ENCODE peak calls at places on chromosomes 13 and 19, in five cellular contexts. A, B, G, X and E are unnamed samples.

GRCh38 chr13:86864376-86864775 is 806.8 kb upstream of the SLITRK5 start:
- DNase-seq in G (no peak), X (no peak), B (no peak), A (no peak), E (no peak)

GRCh38 chr13:37187110-37187509 is 81.6 kb upstream of the CSNK1A1L start:
- DNase-seq in A (no peak), G (no peak), X (no peak), B (no peak), E (no peak)

GRCh38 chr13:80945328-80945727 is 604.4 kb upstream of the SPRY2 start:
- DNase-seq in G (no peak), B (no peak), A (no peak), X (no peak), E (no peak)

GRCh38 chr13:100394005-100394695 is 194.4 kb downstream of the GGACT start:
- DNase-seq in A (no peak), B (no peak), X (no peak), G (no peak), E (no peak)

GRCh38 chr19:40523322-40524047 is 53.2 kb upstream of the SHKBP1 start:
- DNase-seq in A (peak; percentile 89), G (peak; percentile 88), X (no peak), B (no peak), E (peak; percentile 93)

GRCh38 chr19:51201712-51202111 is 23.2 kb upstream of the CD33 start:
- DNase-seq in X (no peak), G (no peak), B (no peak), A (no peak), E (no peak)

GRCh38 chr19:33621065-33621785 is 528 bp upstream of the CHST8 start:
- DNase-seq in X (no peak), A (no peak), B (no peak), G (no peak), E (no peak)

GRCh38 chr13:66492479-66492878 is 737.7 kb downstream of the PCDH9 start:
- DNase-seq in B (no peak), G (no peak), A (no peak), X (no peak), E (no peak)

GRCh38 chr13:32984857-32985626 is 31.2 kb upstream of the KL start:
- DNase-seq in X (no peak), G (peak; percentile 18), A (no peak), B (peak; percentile 88), E (no peak)

GRCh38 chr13:86870388-86870966 is 800.7 kb upstream of the SLITRK5 start:
- DNase-seq in G (no peak), B (no peak), A (no peak), X (no peak), E (peak; percentile 1)

GRCh38 chr13:52695856-52696255 is 43.2 kb downstream of the SUGT1 start:
- DNase-seq in X (no peak), A (no peak), G (no peak), B (no peak), E (no peak)

GRCh38 chr13:75869981-75870380 is 233.9 kb downstream of the LMO7 start:
- DNase-seq in B (no peak), X (no peak), A (no peak), G (no peak), E (peak; percentile 36)

GRCh38 chr19:13968999-13969398 is 16.7 kb downstream of the DCAF15 start:
- DNase-seq in X (no peak), G (no peak), A (no peak), B (no peak), E (no peak)

GRCh38 chr13:95209109-95209508 is 92.1 kb downstream of the ABCC4 start:
- DNase-seq in A (no peak), B (no peak), G (no peak), X (no peak), E (no peak)

GRCh38 chr19:31350693-31351211 is 1.5 kb upstream of the TSHZ3 start:
- DNase-seq in G (peak; percentile 41), B (no peak), X (no peak), A (no peak), E (no peak)

GRCh38 chr19:45484273-45484945 is 12.4 kb downstream of the RTN2 start:
- DNase-seq in B (no peak), G (no peak), X (no peak), A (no peak), E (no peak)

GRCh38 chr19:15663245-15663644 is 9.6 kb upstream of the CYP4F12 start:
- DNase-seq in B (no peak), G (no peak), A (no peak), X (no peak), E (no peak)

GRCh38 chr13:29436291-29436690 is 159.2 kb downstream of the SLC7A1 start:
- DNase-seq in B (no peak), A (no peak), X (no peak), G (no peak), E (no peak)

DNA sequence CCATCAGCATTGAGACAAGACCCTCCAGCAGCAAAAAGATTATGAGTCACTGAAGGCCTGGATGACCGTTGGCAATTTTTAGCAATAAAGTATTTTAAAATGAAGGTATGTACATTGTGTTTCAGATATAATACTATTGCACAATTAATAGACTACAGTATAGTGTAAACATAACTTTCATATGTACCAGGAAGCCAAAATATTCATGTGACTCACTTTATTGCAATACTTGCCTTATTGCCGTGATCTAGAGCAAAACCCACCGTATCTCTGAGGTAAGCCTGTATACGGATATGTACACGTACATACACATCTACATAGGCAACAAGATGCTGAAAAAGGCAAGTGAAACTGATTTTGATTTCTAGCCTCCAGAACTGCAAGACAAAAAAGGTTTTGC is 103.3 kb downstream of the EDNRB start:
- DNase-seq in X (no peak), B (no peak), A (no peak), G (no peak), E (no peak)
- H3K27ac ChIP-seq in X (no peak overlapping the region), B (no peak overlapping the region), A (no peak overlapping the region), G (no peak overlapping the region), E (no peak overlapping the region)

DNA sequence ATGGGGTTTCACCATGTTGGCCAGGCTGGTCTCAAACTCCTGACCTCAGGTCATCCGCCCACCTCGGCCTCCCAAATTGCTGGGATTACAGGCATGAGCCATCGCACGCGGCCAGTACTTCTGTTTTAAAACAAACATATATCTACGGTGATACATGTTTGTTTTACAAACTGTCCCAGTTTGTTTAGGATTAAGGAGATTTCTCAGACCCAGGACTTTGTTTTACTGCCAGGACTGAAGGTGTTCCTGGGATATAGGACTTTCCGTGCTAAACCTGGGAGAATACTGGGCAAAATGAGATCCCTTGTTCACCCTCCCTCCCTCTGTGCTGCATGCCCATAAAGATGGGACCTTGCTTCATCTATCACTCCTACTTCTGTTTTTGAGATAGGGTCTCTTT is 8.8 kb downstream of the NLRP8 start:
- DNase-seq in B (no peak), X (no peak), G (no peak), A (no peak), E (no peak)
- H3K4me3 ChIP-seq in B (no peak overlapping the region), X (no peak overlapping the region), G (no peak overlapping the region), A (no peak overlapping the region), E (no peak overlapping the region)

GRCh38 chr19:6533000-6533328 is 2.1 kb downstream of the TNFSF9 start:
- DNase-seq in X (no peak), A (no peak), G (no peak), B (no peak), E (no peak)

GRCh38 chr19:6531163-6531955 is 533 bp downstream of the TNFSF9 start:
- DNase-seq in G (no peak), X (no peak), B (no peak), A (no peak), E (no peak)

GRCh38 chr19:6531956-6532243 is 1.1 kb downstream of the TNFSF9 start:
- DNase-seq in G (no peak), B (no peak), X (no peak), A (no peak), E (no peak)

GRCh38 chr19:6533746-6534418 is 3.1 kb downstream of the TNFSF9 start:
- DNase-seq in B (no peak), X (no peak), G (no peak), A (no peak), E (no peak)

DNA sequence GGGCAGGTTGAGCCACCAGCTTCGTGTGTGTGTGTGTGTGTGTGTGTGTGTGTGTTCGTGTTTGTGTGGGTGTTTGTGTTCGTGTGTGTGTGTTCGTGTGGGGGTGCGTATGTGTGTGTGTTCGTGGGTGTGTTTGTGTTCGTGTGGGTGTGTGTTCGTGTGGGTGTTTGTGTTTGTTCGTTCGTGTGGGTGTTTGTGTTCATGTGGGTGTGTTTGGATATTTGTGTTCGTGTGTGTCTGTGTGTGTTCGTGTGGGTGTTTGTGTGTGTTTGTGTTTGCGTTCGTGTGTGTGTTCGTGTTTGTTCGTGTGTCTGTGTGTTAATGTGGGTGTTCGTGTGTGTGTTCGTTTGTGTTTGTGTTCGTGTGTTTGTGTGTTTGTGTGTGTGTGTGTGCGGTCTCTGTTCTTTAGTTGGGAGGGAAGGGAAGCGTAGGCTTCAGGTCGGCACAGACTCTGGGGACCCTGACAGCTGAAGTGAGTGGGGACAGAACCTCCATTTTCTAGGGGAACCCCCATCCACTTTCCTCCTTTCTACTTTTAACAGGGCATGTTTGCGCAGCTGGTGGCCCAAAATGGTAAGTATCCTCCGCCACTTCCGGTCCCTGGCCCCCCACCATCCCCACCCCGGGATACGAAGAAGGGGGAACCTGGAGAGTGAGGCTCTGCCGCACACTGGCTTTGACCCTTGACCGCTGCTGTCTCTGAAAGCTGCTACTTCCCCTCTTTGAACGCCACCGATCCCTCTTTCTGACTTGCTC is 1.6 kb downstream of the TNFSF9 start:
- DNase-seq in A (peak; percentile 73), B (no peak), G (no peak), X (peak; percentile 18), E (no peak)
- H3K4me1 ChIP-seq in A (peaks cover 19% of the 10 kb centered on the region), B (no peaks in the 10 kb centered on the region), G (peaks cover 47% of the 10 kb centered on the region), X (peaks cover 47% of the 10 kb centered on the region), E (peaks cover 2% of the 10 kb centered on the region)

GRCh38 chr19:703329-703650 is 5.4 kb upstream of the PALM start:
- DNase-seq in G (no peak), X (no peak), A (no peak), B (no peak), E (no peak)
- H3K27ac ChIP-seq in G (no peak overlapping the region), X (peak overlapping the region; percentile 47), A (no peak overlapping the region), B (no peak overlapping the region), E (no peak overlapping the region)

GRCh38 chr19:29668746-29669609 is 3.7 kb downstream of the PLEKHF1 start:
- DNase-seq in A (peak; percentile 49), G (no peak), B (peak; percentile 40), X (no peak), E (no peak)

GRCh38 chr19:29665826-29666633 is 769 bp downstream of the PLEKHF1 start:
- DNase-seq in X (peak; percentile 43), A (peak; percentile 58), B (peak; percentile 52), G (peak; percentile 41), E (peak; percentile 30)

GRCh38 chr19:29666634-29667389 is 1.6 kb downstream of the PLEKHF1 start:
- DNase-seq in B (peak; percentile 67), G (peak; percentile 55), X (no peak), A (peak; percentile 65), E (peak; percentile 32)

GRCh38 chr19:29667941-29668340 is 2.7 kb downstream of the PLEKHF1 start:
- DNase-seq in B (peak; percentile 38), A (peak; percentile 89), X (peak; percentile 66), G (peak; percentile 56), E (peak; percentile 52)

GRCh38 chr19:29667390-29667783 is 2.1 kb downstream of the PLEKHF1 start:
- DNase-seq in X (no peak), G (no peak), A (peak; percentile 42), B (peak; percentile 37), E (no peak)
- H3K4me3 ChIP-seq in X (peak overlapping the region; percentile 91), G (no peak overlapping the region), A (peak overlapping the region; percentile 73), B (peak overlapping the region; percentile 88), E (no peak overlapping the region)